ENCODE peak calls at places on chromosomes 1 and 21, in six cellular contexts. P is choroid plexus epithelial cell, U is ovary, G is Kasumi-1, J is WTC11, X is uterus. Z is an unnamed sample.
A peak's percentile ranks its signal among the peaks of the same experiment; 100 is the strongest.

GRCh38 chr1:4745560-4745959 is 91.2 kb downstream of the AJAP1 start:
- DNase-seq in X (no peak), P (no peak), U (no peak), G (no peak), J (no peak), Z (no peak)

GRCh38 chr1:47705517-47706130 is 267.8 kb downstream of the FOXD2 start:
- DNase-seq in X (no peak), G (no peak), P (peak; percentile 60), U (no peak), J (no peak), Z (no peak)

GRCh38 chr1:1892079-1892762 is 1.3 kb upstream of the GNB1 start:
- DNase-seq in X (no peak), G (no peak), P (no peak), U (no peak), J (no peak), Z (no peak)

GRCh38 chr1:169078163-169078883 is 28.2 kb upstream of the ATP1B1 start:
- DNase-seq in J (no peak), X (no peak), P (no peak), G (no peak), U (no peak), Z (no peak)

GRCh38 chr1:181090653-181091126 is 2.2 kb downstream of the IER5 start:
- DNase-seq in X (no peak), G (no peak), J (no peak), U (no peak), P (no peak), Z (no peak)

GRCh38 chr1:224434447-224435317 is at the start of gene WDR26:
- DNase-seq in X (peak; percentile 66), G (peak; percentile 90), U (peak; percentile 77), J (peak; percentile 74), P (peak; percentile 80), Z (peak; percentile 99)

GRCh38 chr1:31036749-31037500 is 28.6 kb downstream of the PUM1 start:
- DNase-seq in G (no peak), J (no peak), P (peak; percentile 53), X (no peak), U (no peak), Z (no peak)

GRCh38 chr1:227604446-227604845 is 41.1 kb downstream of the ZNF678 start:
- DNase-seq in P (peak; percentile 30), J (no peak), X (no peak), U (no peak), G (no peak), Z (no peak)

GRCh38 chr21:31710586-31710985 is 21.3 kb downstream of the SCAF4 start:
- DNase-seq in X (no peak), J (no peak), P (peak; percentile 67), U (no peak), G (no peak), Z (no peak)

GRCh38 chr1:192516776-192517297 is 58.7 kb upstream of the RGS1 start:
- DNase-seq in U (no peak), P (no peak), X (no peak), J (no peak), G (peak; percentile 95), Z (no peak)

GRCh38 chr1:6770727-6771567 is 14.3 kb upstream of the CAMTA1 start:
- DNase-seq in U (no peak), G (no peak), X (peak; percentile 24), P (peak; percentile 47), J (peak; percentile 34), Z (no peak)

GRCh38 chr1:208228550-208228949 is 15.6 kb downstream of the PLXNA2 start:
- DNase-seq in X (no peak), G (no peak), J (no peak), P (no peak), U (no peak), Z (no peak)

GRCh38 chr1:164804366-164804765 is 245.4 kb downstream of the PBX1 start:
- DNase-seq in J (no peak), G (no peak), U (no peak), X (no peak), P (peak; percentile 67), Z (no peak)

GRCh38 chr21:41482321-41482720 is 25.6 kb downstream of the TMPRSS2 start:
- DNase-seq in G (no peak), P (peak; percentile 28), J (no peak), X (no peak), U (no peak), Z (no peak)

GRCh38 chr21:35563885-35564451 is 496.4 kb downstream of the SETD4 start:
- DNase-seq in G (no peak), J (no peak), U (peak; percentile 24), X (peak; percentile 21), P (peak; percentile 96), Z (no peak)

GRCh38 chr1:6359568-6360496 is 33.7 kb downstream of the ACOT7 start:
- DNase-seq in J (peak; percentile 42), X (peak; percentile 76), P (peak; percentile 77), G (peak; percentile 20), U (peak; percentile 77), Z (peak; percentile 81)

GRCh38 chr1:246528933-246529731 is 22.1 kb upstream of the SMYD3 start:
- DNase-seq in U (no peak), X (no peak), J (no peak), P (peak; percentile 6), G (no peak), Z (no peak)

GRCh38 chr21:31733521-31734149 is 1.7 kb upstream of the SCAF4 start:
- DNase-seq in P (no peak), U (no peak), X (no peak), J (no peak), G (no peak), Z (no peak)

GRCh38 chr1:63713627-63714481 is 60.0 kb upstream of the ROR1 start:
- DNase-seq in X (no peak), U (no peak), G (no peak), J (no peak), P (peak; percentile 94), Z (no peak)

GRCh38 chr1:207282496-207283380 is 38.7 kb upstream of the CD55 start:
- DNase-seq in P (peak; percentile 66), G (no peak), X (no peak), U (no peak), J (no peak), Z (no peak)

GRCh38 chr1:61482170-61482569 is 242.8 kb downstream of the TM2D1 start:
- DNase-seq in J (no peak), P (no peak), G (no peak), U (no peak), X (no peak), Z (no peak)

GRCh38 chr1:39576016-39576657 is 453 bp downstream of the PABPC4 start:
- DNase-seq in J (peak; percentile 31), G (no peak), U (peak; percentile 43), P (peak; percentile 19), X (no peak), Z (no peak)

GRCh38 chr1:226607821-226608220 is 59.3 kb downstream of the STUM start:
- DNase-seq in X (peak; percentile 12), G (no peak), J (no peak), U (no peak), P (no peak), Z (no peak)

GRCh38 chr1:3735027-3735682 is 17.1 kb upstream of the CCDC27 start:
- DNase-seq in J (no peak), X (no peak), G (no peak), U (no peak), P (no peak), Z (no peak)

GRCh38 chr21:45887121-45887611 is 94.4 kb upstream of the COL6A1 start:
- DNase-seq in J (no peak), U (no peak), P (no peak), X (no peak), G (no peak), Z (no peak)

GRCh38 chr1:226637147-226637935 is 88.8 kb downstream of the STUM start:
- DNase-seq in X (peak; percentile 78), J (peak; percentile 33), U (peak; percentile 75), G (no peak), P (peak; percentile 45), Z (peak; percentile 81)

GRCh38 chr1:155226910-155227260 is 18.4 kb downstream of the MTX1 start:
- DNase-seq in G (no peak), X (no peak), U (peak; percentile 53), J (peak; percentile 60), P (peak; percentile 41), Z (peak; percentile 47)

GRCh38 chr21:44283953-44284352 is 1.7 kb upstream of the AIRE start:
- DNase-seq in U (no peak), X (no peak), J (no peak), G (no peak), P (no peak), Z (no peak)

GRCh38 chr1:31507221-31507620 is 69.1 kb upstream of the TINAGL1 start:
- DNase-seq in U (no peak), J (no peak), G (no peak), X (no peak), P (no peak), Z (no peak)

GRCh38 chr1:25369241-25369640 is 31.1 kb downstream of the TMEM50A start:
- DNase-seq in X (no peak), P (no peak), G (no peak), J (no peak), U (no peak), Z (peak; percentile 6)

GRCh38 chr1:198776602-198777029 is 137.8 kb downstream of the PTPRC start:
- DNase-seq in G (peak; percentile 97), U (no peak), X (no peak), P (peak; percentile 98), J (no peak), Z (no peak)

GRCh38 chr1:219577331-219577730 is 35.6 kb downstream of the ZC3H11B start:
- DNase-seq in U (no peak), G (no peak), X (no peak), P (no peak), J (no peak), Z (no peak)

GRCh38 chr1:69700770-69701169 is 133.0 kb downstream of the LRRC7 start:
- DNase-seq in U (no peak), P (peak; percentile 39), G (peak; percentile 28), J (peak; percentile 53), X (no peak), Z (peak; percentile 6)

GRCh38 chr1:145690587-145691558 is 16.3 kb downstream of the PDZK1 start:
- DNase-seq in U (no peak), P (peak; percentile 90), J (no peak), X (no peak), G (no peak), Z (no peak)

GRCh38 chr1:65221638-65222421 is 73.8 kb downstream of the AK4 start:
- DNase-seq in J (no peak), U (no peak), P (no peak), G (no peak), X (no peak), Z (no peak)

GRCh38 chr1:18429654-18430053 is 51.1 kb upstream of the KLHDC7A start:
- DNase-seq in G (no peak), J (no peak), X (no peak), P (no peak), U (no peak), Z (no peak)

GRCh38 chr1:209427277-209427676 is 156.2 kb upstream of the CAMK1G start:
- DNase-seq in J (no peak), G (no peak), X (no peak), P (no peak), U (no peak), Z (no peak)

GRCh38 chr1:165455111-165455510 is 10.2 kb upstream of the RXRG start:
- DNase-seq in U (no peak), G (no peak), J (no peak), X (no peak), P (no peak), Z (no peak)

GRCh38 chr1:246447501-246447900 is 59.6 kb downstream of the SMYD3 start:
- DNase-seq in P (no peak), J (no peak), U (no peak), X (no peak), G (no peak), Z (no peak)

GRCh38 chr1:153677718-153678518 is 570 bp upstream of the NPR1 start:
- DNase-seq in X (peak; percentile 67), P (peak; percentile 69), J (peak; percentile 78), G (peak; percentile 54), U (peak; percentile 66), Z (peak; percentile 80)

Z was measured in HuH-7.